ENCODE peak calls at places on chromosome 20, in four cellular contexts. K is A172, Q is activated gamma-delta T cell treated with Interleukin-2 at 50 U/mL for 16 hours, Y is HTR-8/SVneo. N is an unnamed sample.

GRCh38 chr20:8933391-8933807 is 135.5 kb upstream of the PLCB4 start:
- DNase-seq in K (no peak), Q (no peak), Y (no peak), N (no peak)

GRCh38 chr20:25632940-25633790 is 9.4 kb upstream of the NANP start:
- DNase-seq in K (peak), Q (no peak), Y (no peak), N (no peak)

GRCh38 chr20:34977365-34978091 is 21.9 kb downstream of the MYH7B start:
- DNase-seq in K (no peak), Q (no peak), Y (no peak), N (no peak)

GRCh38 chr20:52763321-52763853 is 208.8 kb upstream of the TSHZ2 start:
- DNase-seq in K (no peak), Q (no peak), Y (no peak), N (no peak)

GRCh38 chr20:17542481-17542880 is 11.3 kb upstream of the BFSP1 start:
- DNase-seq in K (no peak), Q (no peak), Y (no peak), N (no peak)

GRCh38 chr20:16279320-16279719 is 293.9 kb downstream of the KIF16B start:
- DNase-seq in K (no peak), Q (no peak), Y (no peak), N (no peak)

GRCh38 chr20:19492937-19493336 is 265.1 kb upstream of the RIN2 start:
- DNase-seq in K (no peak), Q (no peak), Y (no peak), N (no peak)

GRCh38 chr20:23584434-23585199 is 16.3 kb upstream of the CST9L start:
- DNase-seq in K (no peak), Q (no peak), Y (no peak), N (no peak)

GRCh38 chr20:32062776-32063170 is 10.7 kb downstream of the HCK start:
- DNase-seq in K (no peak), Q (no peak), Y (no peak), N (no peak)

GRCh38 chr20:38680492-38681118 is 43.7 kb upstream of the SLC32A1 start:
- DNase-seq in K (peak), Q (peak), Y (peak), N (peak)

GRCh38 chr20:21570285-21570992 is 56.6 kb upstream of the NKX2-2 start:
- DNase-seq in K (no peak), Q (no peak), Y (no peak), N (no peak)

GRCh38 chr20:43749734-43750294 is 23.0 kb upstream of the GTSF1L start:
- DNase-seq in K (peak), Q (peak), Y (peak), N (peak)

GRCh38 chr20:20513720-20514119 is 145.8 kb downstream of the INSM1 start:
- DNase-seq in K (no peak), Q (no peak), Y (no peak), N (no peak)

GRCh38 chr20:48574383-48574782 is 253.4 kb downstream of the PREX1 start:
- DNase-seq in K (peak), Q (no peak), Y (no peak), N (no peak)

GRCh38 chr20:17024513-17025105 is 202.2 kb upstream of the PCSK2 start:
- DNase-seq in K (peak), Q (no peak), Y (no peak), N (no peak)

GRCh38 chr20:35171753-35172433 is at the start of gene PROCR:
- DNase-seq in K (peak), Q (no peak), Y (peak), N (peak)

GRCh38 chr20:62702886-62703852 is 5.5 kb upstream of the NTSR1 start:
- DNase-seq in K (peak), Q (peak), Y (peak), N (peak)

GRCh38 chr20:43379239-43379917 is 78.3 kb upstream of the SRSF6 start:
- DNase-seq in K (peak), Q (no peak), Y (no peak), N (peak)

GRCh38 chr20:4173142-4173541 is 157.8 kb upstream of the RNF24 start:
- DNase-seq in K (no peak), Q (no peak), Y (no peak), N (no peak)

GRCh38 chr20:17542993-17543412 is 11.8 kb upstream of the BFSP1 start:
- DNase-seq in K (peak), Q (no peak), Y (no peak), N (peak)

GRCh38 chr20:62104234-62104789 is 18.0 kb upstream of the LSM14B start:
- DNase-seq in K (no peak), Q (no peak), Y (no peak), N (no peak)

GRCh38 chr20:21100590-21101452 is 5.3 kb downstream of the LINC00237 start:
- DNase-seq in K (no peak), Q (no peak), Y (no peak), N (no peak)

GRCh38 chr20:6122111-6122872 is 538 bp downstream of the FERMT1 start:
- DNase-seq in K (peak), Q (no peak), Y (peak), N (peak)

GRCh38 chr20:42041000-42041565 is 422.9 kb upstream of the CHD6 start:
- DNase-seq in K (no peak), Q (no peak), Y (no peak), N (no peak)

GRCh38 chr20:31967830-31968249 is at the start of gene XKR7:
- DNase-seq in K (no peak), Q (no peak), Y (no peak), N (no peak)

GRCh38 chr20:11807070-11807741 is 110.5 kb upstream of the BTBD3 start:
- DNase-seq in K (peak), Q (no peak), Y (peak), N (peak)

GRCh38 chr20:25490656-25491445 is 83.4 kb downstream of the GINS1 start:
- DNase-seq in K (no peak), Q (no peak), Y (no peak), N (no peak)

GRCh38 chr20:1809121-1809520 is 86.1 kb upstream of the SIRPA start:
- DNase-seq in K (peak), Q (no peak), Y (peak), N (peak)

GRCh38 chr20:208937-209566 is 18.0 kb upstream of the DEFB129 start:
- DNase-seq in K (peak), Q (no peak), Y (peak), N (peak)

GRCh38 chr20:8621021-8621420 is 447.9 kb upstream of the PLCB4 start:
- DNase-seq in K (no peak), Q (no peak), Y (no peak), N (no peak)

GRCh38 chr20:49045440-49046086 is 549 bp upstream of the CSE1L start:
- DNase-seq in K (no peak), Q (no peak), Y (no peak), N (no peak)

GRCh38 chr20:47432251-47433210 is 69.2 kb upstream of the NCOA3 start:
- DNase-seq in K (peak), Q (no peak), Y (no peak), N (no peak)

GRCh38 chr20:45441746-45442145 is 25.8 kb downstream of the PIGT start:
- DNase-seq in K (no peak), Q (no peak), Y (no peak), N (no peak)

GRCh38 chr20:38117635-38118034 is 47.4 kb downstream of the TGM2 start:
- DNase-seq in K (peak), Q (no peak), Y (peak), N (no peak)

GRCh38 chr20:43955244-43956191 is 40.9 kb downstream of the TOX2 start:
- DNase-seq in K (peak), Q (peak), Y (peak), N (peak)

GRCh38 chr20:41643504-41643938 is 25.3 kb upstream of the CHD6 start:
- DNase-seq in K (peak), Q (no peak), Y (peak), N (no peak)

N was measured in hepatic stellate cell.